ENCODE peak calls at places on chromosomes 3 and 15, in seven cellular contexts. X is AG04450, S is hepatocyte, O is SW 1271, F is NCI-H1092 treated with DMSO at 0.1 percent for 48 hours, J is NCI-H510A treated with DMSO at 0.1 percent for 48 hours, P is uterus. Z is an unnamed sample.

GRCh38 chr3:138911621-138912020 is 35.3 kb downstream of the FOXL2 start:
- DNase-seq in O (no peak), F (no peak), X (no peak), S (no peak), P (no peak), J (no peak), Z (no peak)

GRCh38 chr3:169772530-169772950 is 656 bp upstream of the MYNN start:
- DNase-seq in P (peak; percentile 79), S (peak; percentile 90), J (peak; percentile 87), F (peak; percentile 94), O (peak; percentile 61), X (no peak), Z (peak; percentile 82)

GRCh38 chr3:178558637-178559036 is 22.4 kb downstream of the KCNMB2 start:
- DNase-seq in S (no peak), P (no peak), J (peak; percentile 82), X (no peak), O (no peak), F (peak; percentile 91), Z (no peak)

GRCh38 chr15:61037031-61037430 is 192.1 kb downstream of the RORA start:
- DNase-seq in F (no peak), P (no peak), O (no peak), J (no peak), S (no peak), X (no peak), Z (no peak)

GRCh38 chr15:95698230-95698629 is 632.3 kb upstream of the NR2F2 start:
- DNase-seq in S (no peak), O (no peak), P (no peak), F (no peak), J (no peak), X (no peak), Z (no peak)

GRCh38 chr3:140717915-140718314 is 40.1 kb downstream of the TRIM42 start:
- DNase-seq in J (no peak), O (no peak), F (no peak), S (no peak), P (no peak), X (no peak), Z (no peak)

GRCh38 chr3:58043933-58044332 is 35.7 kb downstream of the FLNB start:
- DNase-seq in F (no peak), O (no peak), X (no peak), P (no peak), J (peak; percentile 27), S (no peak), Z (no peak)

GRCh38 chr3:136860541-136860940 is 1.5 kb upstream of the NCK1 start:
- DNase-seq in S (no peak), F (no peak), J (no peak), O (no peak), P (no peak), X (no peak), Z (no peak)

GRCh38 chr3:25648107-25648535 is 16.6 kb downstream of the TOP2B start:
- DNase-seq in O (peak; percentile 41), P (peak; percentile 55), S (peak; percentile 90), F (peak; percentile 38), X (peak; percentile 56), J (peak; percentile 70), Z (peak; percentile 78)

GRCh38 chr3:37935756-37936666 is 54.6 kb upstream of the VILL start:
- DNase-seq in F (no peak), O (peak; percentile 81), X (peak; percentile 88), P (no peak), J (no peak), S (no peak), Z (peak; percentile 99)

GRCh38 chr3:72492240-72492639 is 356.0 kb downstream of the SHQ1 start:
- DNase-seq in S (no peak), J (no peak), F (no peak), X (peak; percentile 71), P (no peak), O (no peak), Z (peak; percentile 82)

GRCh38 chr15:69031013-69032001 is 16.8 kb downstream of the NOX5 start:
- DNase-seq in X (no peak), F (no peak), P (no peak), J (peak; percentile 7), O (no peak), S (peak; percentile 76), Z (no peak)

GRCh38 chr15:56244237-56244810 is 645 bp upstream of the RFX7 start:
- DNase-seq in S (peak; percentile 60), X (peak; percentile 23), F (peak; percentile 65), O (peak; percentile 54), P (peak; percentile 42), J (peak; percentile 70), Z (peak; percentile 72)